ENCODE peak calls at places on chromosomes 1 and 21, in ten cellular contexts. One of them, this sample, is unnamed.

GRCh38 chr1:181647314-181648035 is 164.2 kb downstream of the CACNA1E start:
- DNase-seq in tibial artery: no peak
- DNase-seq in uterus: no peak
- DNase-seq in neural progenitor cell: no peak
- DNase-seq in aorta: no peak
- DNase-seq in adipocyte: no peak
- DNase-seq in SJSA1: no peak
- DNase-seq in K562: no peak
- DNase-seq in body of pancreas: no peak
- DNase-seq in ovary: no peak
- DNase-seq in this sample: no peak

GRCh38 chr1:62753031-62753965 is 30.6 kb upstream of the ATG4C start:
- DNase-seq in tibial artery: no peak
- DNase-seq in uterus: no peak
- DNase-seq in neural progenitor cell: no peak
- DNase-seq in aorta: no peak
- DNase-seq in adipocyte: no peak
- DNase-seq in SJSA1: no peak
- DNase-seq in K562: no peak
- DNase-seq in body of pancreas: peak; percentile 12
- DNase-seq in ovary: no peak
- DNase-seq in this sample: no peak

GRCh38 chr1:36789535-36789934 is 244.8 kb downstream of the GRIK3 start:
- DNase-seq in tibial artery: no peak
- DNase-seq in uterus: no peak
- DNase-seq in neural progenitor cell: no peak
- DNase-seq in aorta: no peak
- DNase-seq in adipocyte: no peak
- DNase-seq in SJSA1: no peak
- DNase-seq in K562: no peak
- DNase-seq in body of pancreas: no peak
- DNase-seq in ovary: no peak
- DNase-seq in this sample: no peak

GRCh38 chr1:232686346-232686745 is 56.4 kb upstream of the SIPA1L2 start:
- DNase-seq in tibial artery: no peak
- DNase-seq in uterus: no peak
- DNase-seq in neural progenitor cell: no peak
- DNase-seq in aorta: no peak
- DNase-seq in adipocyte: peak; percentile 17
- DNase-seq in SJSA1: no peak
- DNase-seq in K562: no peak
- DNase-seq in body of pancreas: no peak
- DNase-seq in ovary: no peak
- DNase-seq in this sample: no peak

GRCh38 chr1:53591924-53592323 is 132.7 kb downstream of the DMRTB1 start:
- DNase-seq in tibial artery: peak; percentile 47
- DNase-seq in uterus: no peak
- DNase-seq in neural progenitor cell: no peak
- DNase-seq in aorta: peak; percentile 28
- DNase-seq in adipocyte: no peak
- DNase-seq in SJSA1: no peak
- DNase-seq in K562: no peak
- DNase-seq in body of pancreas: no peak
- DNase-seq in ovary: no peak
- DNase-seq in this sample: peak; percentile 28

GRCh38 chr21:33238146-33238545 is 8.4 kb downstream of the IFNAR2 start:
- DNase-seq in tibial artery: no peak
- DNase-seq in uterus: no peak
- DNase-seq in neural progenitor cell: no peak
- DNase-seq in aorta: no peak
- DNase-seq in adipocyte: no peak
- DNase-seq in SJSA1: no peak
- DNase-seq in K562: no peak
- DNase-seq in body of pancreas: no peak
- DNase-seq in ovary: no peak
- DNase-seq in this sample: no peak

GRCh38 chr1:175179837-175180590 is 12.6 kb downstream of the KIAA0040 start:
- DNase-seq in tibial artery: no peak
- DNase-seq in uterus: no peak
- DNase-seq in neural progenitor cell: no peak
- DNase-seq in aorta: no peak
- DNase-seq in adipocyte: no peak
- DNase-seq in SJSA1: no peak
- DNase-seq in K562: no peak
- DNase-seq in body of pancreas: no peak
- DNase-seq in ovary: no peak
- DNase-seq in this sample: no peak

GRCh38 chr1:41098657-41099207 is 77.2 kb upstream of the SLFNL1 start:
- DNase-seq in tibial artery: no peak
- DNase-seq in uterus: no peak
- DNase-seq in neural progenitor cell: no peak
- DNase-seq in aorta: no peak
- DNase-seq in adipocyte: no peak
- DNase-seq in SJSA1: no peak
- DNase-seq in K562: no peak
- DNase-seq in body of pancreas: no peak
- DNase-seq in ovary: no peak
- DNase-seq in this sample: no peak

GRCh38 chr1:197776348-197777082 is 1.2 kb upstream of the DENND1B start:
- DNase-seq in tibial artery: no peak
- DNase-seq in uterus: peak; percentile 16
- DNase-seq in neural progenitor cell: no peak
- DNase-seq in aorta: no peak
- DNase-seq in adipocyte: peak; percentile 60
- DNase-seq in SJSA1: no peak
- DNase-seq in K562: no peak
- DNase-seq in body of pancreas: no peak
- DNase-seq in ovary: no peak
- DNase-seq in this sample: no peak
- H3K4me3 ChIP-seq in tibial artery: no peak overlapping the region
- H3K4me3 ChIP-seq in uterus: no peak overlapping the region
- H3K4me3 ChIP-seq in neural progenitor cell: no peak overlapping the region
- H3K4me3 ChIP-seq in aorta: no peak overlapping the region
- H3K4me3 ChIP-seq in adipocyte: no peak overlapping the region
- H3K4me3 ChIP-seq in SJSA1: no peak overlapping the region
- H3K4me3 ChIP-seq in K562: no peak overlapping the region
- H3K4me3 ChIP-seq in body of pancreas: no peak overlapping the region
- H3K4me3 ChIP-seq in ovary: no peak overlapping the region
- H3K4me3 ChIP-seq in this sample: no peak overlapping the region

GRCh38 chr21:17348357-17348756 is 164.5 kb upstream of the CXADR start:
- DNase-seq in tibial artery: no peak
- DNase-seq in uterus: no peak
- DNase-seq in neural progenitor cell: no peak
- DNase-seq in aorta: no peak
- DNase-seq in adipocyte: no peak
- DNase-seq in SJSA1: no peak
- DNase-seq in K562: no peak
- DNase-seq in body of pancreas: no peak
- DNase-seq in ovary: no peak
- DNase-seq in this sample: no peak

GRCh38 chr21:17348849-17349248 is 164.0 kb upstream of the CXADR start:
- DNase-seq in tibial artery: no peak
- DNase-seq in uterus: no peak
- DNase-seq in neural progenitor cell: no peak
- DNase-seq in aorta: no peak
- DNase-seq in adipocyte: no peak
- DNase-seq in SJSA1: no peak
- DNase-seq in K562: no peak
- DNase-seq in body of pancreas: no peak
- DNase-seq in ovary: no peak
- DNase-seq in this sample: no peak

GRCh38 chr21:17352937-17353655 is 159.7 kb upstream of the CXADR start:
- DNase-seq in tibial artery: no peak
- DNase-seq in uterus: no peak
- DNase-seq in neural progenitor cell: no peak
- DNase-seq in aorta: no peak
- DNase-seq in adipocyte: no peak
- DNase-seq in SJSA1: no peak
- DNase-seq in K562: no peak
- DNase-seq in body of pancreas: no peak
- DNase-seq in ovary: no peak
- DNase-seq in this sample: no peak

GRCh38 chr21:17351766-17352165 is 161.1 kb upstream of the CXADR start:
- DNase-seq in tibial artery: no peak
- DNase-seq in uterus: no peak
- DNase-seq in neural progenitor cell: no peak
- DNase-seq in aorta: no peak
- DNase-seq in adipocyte: no peak
- DNase-seq in SJSA1: no peak
- DNase-seq in K562: no peak
- DNase-seq in body of pancreas: no peak
- DNase-seq in ovary: no peak
- DNase-seq in this sample: no peak
- H3K36me3 ChIP-seq in tibial artery: no peaks in the 10 kb centered on the region
- H3K36me3 ChIP-seq in uterus: no peaks in the 10 kb centered on the region
- H3K36me3 ChIP-seq in neural progenitor cell: no peaks in the 10 kb centered on the region
- H3K36me3 ChIP-seq in aorta: no peaks in the 10 kb centered on the region
- H3K36me3 ChIP-seq in adipocyte: no peaks in the 10 kb centered on the region
- H3K36me3 ChIP-seq in SJSA1: no peaks in the 10 kb centered on the region
- H3K36me3 ChIP-seq in K562: no peaks in the 10 kb centered on the region
- H3K36me3 ChIP-seq in body of pancreas: no peaks in the 10 kb centered on the region
- H3K36me3 ChIP-seq in ovary: no peaks in the 10 kb centered on the region
- H3K36me3 ChIP-seq in this sample: no peaks in the 10 kb centered on the region

GRCh38 chr1:64975127-64975526 is 8.8 kb upstream of the JAK1 start:
- DNase-seq in tibial artery: no peak
- DNase-seq in uterus: no peak
- DNase-seq in neural progenitor cell: no peak
- DNase-seq in aorta: no peak
- DNase-seq in adipocyte: no peak
- DNase-seq in SJSA1: no peak
- DNase-seq in K562: no peak
- DNase-seq in body of pancreas: no peak
- DNase-seq in ovary: no peak
- DNase-seq in this sample: no peak

GRCh38 chr1:64973061-64973647 is 6.8 kb upstream of the JAK1 start:
- DNase-seq in tibial artery: no peak
- DNase-seq in uterus: no peak
- DNase-seq in neural progenitor cell: no peak
- DNase-seq in aorta: no peak
- DNase-seq in adipocyte: no peak
- DNase-seq in SJSA1: no peak
- DNase-seq in K562: no peak
- DNase-seq in body of pancreas: no peak
- DNase-seq in ovary: no peak
- DNase-seq in this sample: no peak

GRCh38 chr1:64976361-64976760 is 10.0 kb upstream of the JAK1 start:
- DNase-seq in tibial artery: no peak
- DNase-seq in uterus: no peak
- DNase-seq in neural progenitor cell: no peak
- DNase-seq in aorta: no peak
- DNase-seq in adipocyte: no peak
- DNase-seq in SJSA1: no peak
- DNase-seq in K562: no peak
- DNase-seq in body of pancreas: no peak
- DNase-seq in ovary: no peak
- DNase-seq in this sample: no peak

GRCh38 chr1:64974288-64974825 is 8.0 kb upstream of the JAK1 start:
- DNase-seq in tibial artery: no peak
- DNase-seq in uterus: no peak
- DNase-seq in neural progenitor cell: no peak
- DNase-seq in aorta: no peak
- DNase-seq in adipocyte: no peak
- DNase-seq in SJSA1: no peak
- DNase-seq in K562: no peak
- DNase-seq in body of pancreas: no peak
- DNase-seq in ovary: no peak
- DNase-seq in this sample: no peak

DNA sequence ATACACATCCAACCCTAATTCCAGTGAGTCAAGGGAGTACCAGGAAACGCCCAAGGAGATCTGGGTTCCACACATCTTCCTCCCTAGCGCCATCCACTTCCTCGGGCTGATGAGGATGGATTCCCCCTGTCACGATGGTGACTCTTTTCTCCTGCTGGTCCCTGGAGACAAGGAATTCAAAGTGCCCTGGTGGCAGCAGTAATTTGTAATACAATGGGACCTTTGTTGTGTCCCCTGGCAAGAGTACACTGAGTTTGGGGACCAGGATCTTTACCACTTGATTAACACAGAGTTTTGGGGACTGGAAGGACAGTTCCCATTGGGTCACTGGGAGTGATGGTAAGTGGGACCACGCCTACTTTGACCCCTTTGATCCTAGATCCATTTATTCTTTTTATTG is 9.4 kb upstream of the JAK1 start:
- DNase-seq in tibial artery: no peak
- DNase-seq in uterus: no peak
- DNase-seq in neural progenitor cell: peak; percentile 12
- DNase-seq in aorta: no peak
- DNase-seq in adipocyte: no peak
- DNase-seq in SJSA1: no peak
- DNase-seq in K562: no peak
- DNase-seq in body of pancreas: no peak
- DNase-seq in ovary: no peak
- DNase-seq in this sample: no peak
- H3K4me3 ChIP-seq in tibial artery: no peak overlapping the region
- H3K4me3 ChIP-seq in uterus: no peak overlapping the region
- H3K4me3 ChIP-seq in neural progenitor cell: no peak overlapping the region
- H3K4me3 ChIP-seq in aorta: no peak overlapping the region
- H3K4me3 ChIP-seq in adipocyte: no peak overlapping the region
- H3K4me3 ChIP-seq in SJSA1: no peak overlapping the region
- H3K4me3 ChIP-seq in K562: no peak overlapping the region
- H3K4me3 ChIP-seq in body of pancreas: no peak overlapping the region
- H3K4me3 ChIP-seq in ovary: no peak overlapping the region
- H3K4me3 ChIP-seq in this sample: no peak overlapping the region

GRCh38 chr1:200669314-200670214 is at the start of gene DDX59:
- DNase-seq in tibial artery: peak; percentile 98
- DNase-seq in uterus: peak; percentile 96
- DNase-seq in neural progenitor cell: peak; percentile 97
- DNase-seq in aorta: peak; percentile 98
- DNase-seq in adipocyte: peak; percentile 99
- DNase-seq in SJSA1: peak; percentile 98
- DNase-seq in K562: peak; percentile 97
- DNase-seq in body of pancreas: peak; percentile 96
- DNase-seq in ovary: peak; percentile 97
- DNase-seq in this sample: peak; percentile 98

GRCh38 chr1:200668514-200669313 is 993 bp downstream of the DDX59 start:
- DNase-seq in tibial artery: no peak
- DNase-seq in uterus: no peak
- DNase-seq in neural progenitor cell: no peak
- DNase-seq in aorta: no peak
- DNase-seq in adipocyte: peak; percentile 7
- DNase-seq in SJSA1: no peak
- DNase-seq in K562: no peak
- DNase-seq in body of pancreas: no peak
- DNase-seq in ovary: no peak
- DNase-seq in this sample: no peak

GRCh38 chr1:200665851-200666250 is 3.9 kb downstream of the DDX59 start:
- DNase-seq in tibial artery: no peak
- DNase-seq in uterus: no peak
- DNase-seq in neural progenitor cell: no peak
- DNase-seq in aorta: no peak
- DNase-seq in adipocyte: no peak
- DNase-seq in SJSA1: no peak
- DNase-seq in K562: no peak
- DNase-seq in body of pancreas: no peak
- DNase-seq in ovary: no peak
- DNase-seq in this sample: peak; percentile 60

GRCh38 chr1:200670215-200671118 is 760 bp upstream of the DDX59 start:
- DNase-seq in tibial artery: no peak
- DNase-seq in uterus: no peak
- DNase-seq in neural progenitor cell: peak; percentile 36
- DNase-seq in aorta: no peak
- DNase-seq in adipocyte: peak; percentile 71
- DNase-seq in SJSA1: peak; percentile 48
- DNase-seq in K562: peak; percentile 43
- DNase-seq in body of pancreas: peak; percentile 45
- DNase-seq in ovary: no peak
- DNase-seq in this sample: peak; percentile 51

DNA sequence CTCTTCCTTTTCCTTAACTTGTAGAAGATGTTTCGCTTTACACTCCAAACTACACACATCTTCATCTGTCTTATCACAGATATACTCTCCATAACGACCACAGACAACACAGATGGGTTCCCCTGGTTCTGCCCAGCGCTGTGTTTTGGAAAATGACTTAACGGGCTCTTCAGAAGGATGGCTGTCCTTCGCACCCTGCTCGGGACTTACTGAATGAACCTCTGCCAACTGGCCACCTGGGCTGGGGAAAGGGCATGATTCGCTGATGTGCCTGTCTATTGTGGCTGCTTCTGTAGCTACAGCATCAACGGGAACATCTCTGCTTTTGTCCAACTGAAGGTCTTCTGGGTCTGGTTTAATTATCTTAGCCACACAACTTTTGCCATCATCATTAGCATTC is 3.4 kb downstream of the DDX59 start:
- DNase-seq in tibial artery: no peak
- DNase-seq in uterus: no peak
- DNase-seq in neural progenitor cell: no peak
- DNase-seq in aorta: no peak
- DNase-seq in adipocyte: no peak
- DNase-seq in SJSA1: no peak
- DNase-seq in K562: no peak
- DNase-seq in body of pancreas: no peak
- DNase-seq in ovary: no peak
- DNase-seq in this sample: no peak
- H3K36me3 ChIP-seq in tibial artery: peaks cover 29% of the 10 kb centered on the region
- H3K36me3 ChIP-seq in uterus: no peaks in the 10 kb centered on the region
- H3K36me3 ChIP-seq in neural progenitor cell: no peaks in the 10 kb centered on the region
- H3K36me3 ChIP-seq in aorta: no peaks in the 10 kb centered on the region
- H3K36me3 ChIP-seq in adipocyte: peaks cover 27% of the 10 kb centered on the region
- H3K36me3 ChIP-seq in SJSA1: peaks cover 36% of the 10 kb centered on the region
- H3K36me3 ChIP-seq in K562: peaks cover 31% of the 10 kb centered on the region
- H3K36me3 ChIP-seq in body of pancreas: no peaks in the 10 kb centered on the region
- H3K36me3 ChIP-seq in ovary: no peaks in the 10 kb centered on the region
- H3K36me3 ChIP-seq in this sample: peaks cover 2% of the 10 kb centered on the region

This sample was measured in H7.